ENCODE peak calls at places on chromosomes 16 and 17, in four cellular contexts. M is HepG2, Y is K562, S is GM12878. F is an unnamed sample.

GRCh38 chr17:82241926-82242697 is 13.3 kb downstream of the SLC16A3 start:
- DNase-seq in M (peak; percentile 52), Y (peak; percentile 74), S (no peak), F (no peak)

GRCh38 chr17:68260051-68260762 is 12.4 kb downstream of the AMZ2 start:
- DNase-seq in M (no peak), Y (no peak), S (no peak), F (no peak)

GRCh38 chr16:73572135-73572534 is 524.2 kb upstream of the ZFHX3 start:
- DNase-seq in M (no peak), Y (no peak), S (no peak), F (no peak)

GRCh38 chr17:19867654-19868395 is at the start of gene ULK2:
- DNase-seq in M (no peak), Y (no peak), S (no peak), F (peak; percentile 49)

GRCh38 chr17:66276328-66276937 is 26.0 kb upstream of the PRKCA start:
- DNase-seq in M (peak; percentile 59), Y (no peak), S (no peak), F (no peak)

GRCh38 chr16:17972460-17972943 is 364.0 kb downstream of the NPIPA8 start:
- DNase-seq in M (no peak), Y (no peak), S (no peak), F (no peak)

GRCh38 chr16:3497771-3498170 is 2.5 kb upstream of the C16orf90 start:
- DNase-seq in M (no peak), Y (no peak), S (no peak), F (no peak)

GRCh38 chr16:46747777-46748651 is at the start of gene MYLK3:
- DNase-seq in M (peak; percentile 80), Y (peak; percentile 61), S (no peak), F (no peak)

GRCh38 chr17:50022463-50023130 is 27.6 kb upstream of the DLX3 start:
- DNase-seq in M (no peak), Y (no peak), S (no peak), F (no peak)

GRCh38 chr16:1991135-1991551 is 1.4 kb downstream of the SYNGR3 start:
- DNase-seq in M (no peak), Y (no peak), S (peak; percentile 71), F (no peak)

GRCh38 chr17:2176484-2177175 is 121.7 kb downstream of the HIC1 start:
- DNase-seq in M (no peak), Y (no peak), S (no peak), F (no peak)

GRCh38 chr17:51166987-51167931 is 1.0 kb downstream of the NME2 start:
- DNase-seq in M (peak; percentile 59), Y (peak; percentile 91), S (no peak), F (peak; percentile 86)

GRCh38 chr17:6381052-6381451 is 53.9 kb downstream of the AIPL1 start:
- DNase-seq in M (no peak), Y (no peak), S (no peak), F (no peak)

GRCh38 chr17:3916013-3916696 is at the start of gene P2RX1:
- DNase-seq in M (no peak), Y (peak; percentile 83), S (no peak), F (no peak)

GRCh38 chr17:33127706-33128105 is 136.1 kb downstream of the SPACA3 start:
- DNase-seq in M (no peak), Y (no peak), S (no peak), F (no peak)

DNA sequence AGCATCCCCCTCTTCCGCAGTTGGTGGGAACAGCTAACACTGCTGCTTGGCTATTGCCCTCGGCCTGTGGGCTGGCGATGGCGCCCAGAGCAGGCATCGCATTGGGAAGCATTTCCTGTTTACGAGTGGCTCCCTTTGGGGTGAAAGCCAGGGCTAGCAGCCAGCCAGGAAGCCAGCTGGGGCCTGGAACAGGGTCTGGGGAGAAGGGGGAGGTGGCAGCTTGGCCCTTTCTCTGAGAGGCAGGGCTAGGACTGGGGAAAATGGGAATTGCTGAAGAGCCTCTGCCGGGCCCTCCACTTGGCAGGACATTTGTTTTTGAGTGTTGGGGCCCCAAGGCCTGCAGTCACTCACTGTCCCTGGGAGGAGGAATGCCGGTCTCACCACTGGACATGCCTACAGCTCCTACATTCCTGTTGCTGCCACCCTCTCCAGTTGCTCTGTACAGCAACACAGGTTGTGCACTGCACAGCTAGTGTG is 2.5 kb upstream of the MTSS2 start:
- DNase-seq in M (no peak), Y (no peak), S (no peak), F (no peak)
- TF ChIP-seq TAF1 in M (no peak), Y (no peak), S (no peak), F (no peak)

GRCh38 chr17:73320601-73321264 is 8.9 kb upstream of the CDC42EP4 start:
- DNase-seq in M (no peak), Y (no peak), S (no peak), F (no peak)

GRCh38 chr17:73324711-73325526 is 13.1 kb upstream of the CDC42EP4 start:
- DNase-seq in M (no peak), Y (no peak), S (no peak), F (no peak)

GRCh38 chr17:73323622-73324455 is 12.0 kb upstream of the CDC42EP4 start:
- DNase-seq in M (no peak), Y (no peak), S (no peak), F (no peak)

GRCh38 chr17:73331060-73331459 is 19.3 kb upstream of the CDC42EP4 start:
- DNase-seq in M (no peak), Y (no peak), S (no peak), F (no peak)

GRCh38 chr17:73325527-73325842 is 13.7 kb upstream of the CDC42EP4 start:
- DNase-seq in M (no peak), Y (no peak), S (no peak), F (no peak)
- TF ChIP-seq POLR2AphosphoS5 in M (no peak), Y (no peak), S (no peak), F (no peak)

DNA sequence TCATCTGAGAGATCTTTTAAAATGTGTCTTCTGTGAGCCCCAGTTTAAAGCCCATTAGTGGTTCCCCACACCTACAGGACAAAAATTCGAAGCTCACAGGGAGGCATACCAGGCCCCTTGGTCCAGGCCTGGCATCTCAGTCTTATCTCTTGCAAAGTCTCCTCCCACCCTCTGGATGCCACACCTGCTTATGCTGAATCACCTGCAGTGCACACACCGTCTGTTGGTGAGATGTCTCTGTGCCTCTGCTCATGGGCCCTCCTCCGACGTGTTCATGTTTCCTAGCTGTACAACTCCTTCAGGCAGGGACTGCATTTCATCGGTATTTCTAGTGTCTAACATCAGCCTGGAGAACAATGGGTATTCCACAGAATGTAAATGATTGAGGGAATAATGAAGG is 41.6 kb downstream of the RNF157 start:
- DNase-seq in M (no peak), Y (no peak), S (no peak), F (no peak)
- TF ChIP-seq POLR2A in M (no peak), Y (no peak), S (no peak), F (no peak)

DNA sequence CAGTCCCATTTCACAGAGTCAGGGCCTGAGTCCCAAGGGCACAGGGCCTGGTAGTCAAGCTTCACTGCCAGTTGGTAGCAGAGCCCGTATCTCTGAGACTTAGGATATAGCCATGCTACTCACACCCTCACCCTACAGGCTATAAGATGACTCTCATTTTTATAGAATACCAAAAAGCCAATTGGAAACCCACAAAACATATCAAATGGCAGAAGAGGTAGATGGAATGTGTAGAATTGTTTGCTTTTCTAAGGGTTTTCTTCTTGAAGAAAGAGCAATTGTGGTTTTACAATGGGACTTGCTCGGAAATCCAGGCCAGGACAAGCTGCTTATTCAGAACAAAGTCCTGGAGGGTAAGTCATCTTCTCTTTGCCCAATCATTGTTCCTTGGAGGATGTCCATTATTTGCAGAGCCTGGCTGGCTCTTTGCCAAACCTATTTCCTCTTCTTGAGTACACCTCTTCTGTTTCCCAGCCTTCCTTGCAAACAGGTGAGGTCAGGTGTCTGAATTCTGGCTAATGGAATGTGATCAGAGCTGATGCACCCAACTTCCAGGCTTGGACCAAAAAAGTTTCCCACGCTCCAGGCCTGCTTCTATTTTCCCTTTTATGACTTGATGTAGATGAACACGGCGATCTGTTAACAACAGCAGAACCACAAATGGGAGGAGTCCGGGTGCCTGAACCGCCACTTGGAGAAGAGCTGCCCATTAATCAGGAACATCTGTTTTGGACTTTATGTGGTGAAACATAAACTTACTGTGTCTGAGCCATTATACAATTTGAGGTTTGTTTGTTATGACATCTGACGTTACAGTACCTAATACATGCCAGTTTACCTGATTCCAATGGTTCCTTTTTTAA is 16.9 kb upstream of the CCL22 start:
- DNase-seq in M (no peak), Y (no peak), S (no peak), F (no peak)
- TF ChIP-seq TAF1 in M (no peak), Y (no peak), S (no peak), F (no peak)

GRCh38 chr17:74433421-74434121 is 1.7 kb downstream of the GPRC5C start:
- DNase-seq in M (peak; percentile 72), Y (peak; percentile 48), S (no peak), F (no peak)

GRCh38 chr17:74432484-74433391 is 850 bp downstream of the GPRC5C start:
- DNase-seq in M (no peak), Y (no peak), S (no peak), F (no peak)

GRCh38 chr17:74430385-74430705 is 1.5 kb upstream of the GPRC5C start:
- DNase-seq in M (no peak), Y (no peak), S (no peak), F (no peak)

GRCh38 chr17:74430706-74431567 is 951 bp upstream of the GPRC5C start:
- DNase-seq in M (peak; percentile 95), Y (peak; percentile 71), S (peak; percentile 26), F (no peak)

GRCh38 chr17:74431568-74432483 is at the start of gene GPRC5C:
- DNase-seq in M (peak; percentile 95), Y (peak; percentile 58), S (no peak), F (no peak)
- TF ChIP-seq POLR2AphosphoS5 in M (peak; percentile 83), Y (no peak), S (no peak), F (no peak)

GRCh38 chr17:41835800-41836549 is at the start of gene NT5C3B:
- DNase-seq in M (peak; percentile 52), Y (peak; percentile 94), S (no peak), F (peak; percentile 85)
- TF ChIP-seq POLR2A in M (peak; percentile 62), Y (peak; percentile 68), S (peak; percentile 86), F (peak; percentile 49)